ENCODE peak calls at places on chromosomes 5 and 9, in four cellular contexts. One of them, this sample, is unnamed.
A peak's percentile ranks its signal among the peaks of the same experiment; 100 is the strongest.

GRCh38 chr9:125472562-125472925 is 210.9 kb downstream of the GAPVD1 start:
- DNase-seq in kidney: no peak
- DNase-seq in ELF-1: no peak
- DNase-seq in right cardiac atrium: no peak
- DNase-seq in this sample: no peak

GRCh38 chr5:58341485-58341884 is 118.4 kb downstream of the PLK2 start:
- DNase-seq in ELF-1: no peak
- DNase-seq in right cardiac atrium: no peak
- DNase-seq in kidney: no peak
- DNase-seq in this sample: no peak

GRCh38 chr9:127608104-127608966 is 3.7 kb upstream of the STXBP1 start:
- DNase-seq in right cardiac atrium: peak; percentile 88
- DNase-seq in ELF-1: peak; percentile 93
- DNase-seq in kidney: peak; percentile 88
- DNase-seq in this sample: peak; percentile 54

GRCh38 chr9:134957165-134957944 is 39.6 kb upstream of the FCN1 start:
- DNase-seq in right cardiac atrium: peak; percentile 20
- DNase-seq in ELF-1: no peak
- DNase-seq in kidney: no peak
- DNase-seq in this sample: peak; percentile 75

GRCh38 chr5:14182761-14183160 is 39.6 kb downstream of the TRIO start:
- DNase-seq in right cardiac atrium: no peak
- DNase-seq in kidney: no peak
- DNase-seq in ELF-1: no peak
- DNase-seq in this sample: no peak

GRCh38 chr5:159094745-159095144 is 5.0 kb downstream of the EBF1 start:
- DNase-seq in ELF-1: peak; percentile 29
- DNase-seq in kidney: peak; percentile 85
- DNase-seq in right cardiac atrium: peak; percentile 91
- DNase-seq in this sample: peak; percentile 94

GRCh38 chr5:82393951-82394350 is 115.8 kb upstream of the RPS23 start:
- DNase-seq in ELF-1: no peak
- DNase-seq in right cardiac atrium: no peak
- DNase-seq in kidney: no peak
- DNase-seq in this sample: no peak

GRCh38 chr5:154620406-154620805 is 134.8 kb upstream of the LARP1 start:
- DNase-seq in right cardiac atrium: no peak
- DNase-seq in kidney: no peak
- DNase-seq in ELF-1: no peak
- DNase-seq in this sample: no peak

This sample was measured in SJCRH30.